ENCODE peak calls at places on chromosomes 7 and 10, in six cellular contexts. R is ureter, X is HTR-8/SVneo, E is RCC 7860, S is mucosa of gallbladder, Q is frontal cortex. U is an unnamed sample.

GRCh38 chr7:68203246-68203645 is 1206.6 kb downstream of the TYW1 start:
- DNase-seq in Q (no peak), X (no peak), E (no peak), S (no peak), R (no peak), U (no peak)

GRCh38 chr7:100003711-100004661 is 11.4 kb upstream of the ZKSCAN1 start:
- DNase-seq in E (no peak), S (peak), X (no peak), Q (peak), R (no peak), U (peak)

GRCh38 chr10:49791100-49791499 is 29.0 kb upstream of the OGDHL start:
- DNase-seq in Q (no peak), X (no peak), R (no peak), S (no peak), E (no peak), U (no peak)

GRCh38 chr7:2808891-2809660 is 35.0 kb downstream of the GNA12 start:
- DNase-seq in E (no peak), Q (no peak), X (no peak), S (no peak), R (no peak), U (no peak)

GRCh38 chr7:112131016-112131415 is 75.2 kb downstream of the DOCK4 start:
- DNase-seq in Q (no peak), S (no peak), X (no peak), E (no peak), R (no peak), U (no peak)

GRCh38 chr7:35753761-35754603 is 46.9 kb upstream of the SEPTIN7 start:
- DNase-seq in X (no peak), S (peak), E (no peak), R (peak), Q (no peak), U (no peak)

GRCh38 chr7:52920977-52921376 is 114.5 kb upstream of the POM121L12 start:
- DNase-seq in E (no peak), S (no peak), X (no peak), Q (no peak), R (no peak), U (no peak)

GRCh38 chr7:50588937-50589336 is 23.7 kb upstream of the DDC start:
- DNase-seq in E (no peak), S (no peak), R (no peak), X (no peak), Q (no peak), U (no peak)

GRCh38 chr10:103746598-103746997 is 108.8 kb downstream of the SH3PXD2A start:
- DNase-seq in S (no peak), X (no peak), R (no peak), Q (no peak), E (no peak), U (no peak)

GRCh38 chr10:70923696-70924095 is 35.3 kb upstream of the PCBD1 start:
- DNase-seq in Q (no peak), S (no peak), X (no peak), R (no peak), E (no peak), U (no peak)

GRCh38 chr10:86671985-86672710 is 3.8 kb downstream of the LDB3 start:
- DNase-seq in S (no peak), R (peak), Q (no peak), E (no peak), X (no peak), U (no peak)

GRCh38 chr10:84294766-84295447 is 33.5 kb upstream of the CCSER2 start:
- DNase-seq in Q (no peak), E (no peak), X (no peak), S (no peak), R (no peak), U (no peak)

GRCh38 chr10:86850481-86850880 is 94.1 kb downstream of the BMPR1A start:
- DNase-seq in E (no peak), R (no peak), S (no peak), Q (no peak), X (no peak), U (no peak)

GRCh38 chr7:25598765-25599164 is 370.5 kb upstream of the NPVF start:
- DNase-seq in R (no peak), E (no peak), S (no peak), X (no peak), Q (no peak), U (no peak)

GRCh38 chr7:114087674-114088539 is 169.1 kb upstream of the PPP1R3A start:
- DNase-seq in S (no peak), X (no peak), Q (no peak), E (no peak), R (no peak), U (peak)

GRCh38 chr7:25014735-25015134 is 34.8 kb upstream of the OSBPL3 start:
- DNase-seq in X (no peak), S (no peak), E (no peak), R (no peak), Q (no peak), U (no peak)

GRCh38 chr7:137462847-137463246 is 119.3 kb upstream of the PTN start:
- DNase-seq in X (no peak), S (no peak), E (no peak), R (no peak), Q (no peak), U (no peak)

GRCh38 chr7:69708857-69709256 is 110.6 kb downstream of the AUTS2 start:
- DNase-seq in Q (peak), S (no peak), X (peak), E (no peak), R (no peak), U (no peak)

GRCh38 chr7:117219485-117219884 is 103.4 kb downstream of the WNT2 start:
- DNase-seq in S (no peak), Q (no peak), E (no peak), X (no peak), R (no peak), U (no peak)

GRCh38 chr10:50807851-50808776 is 68.4 kb downstream of the ASAH2B start:
- DNase-seq in R (no peak), X (no peak), Q (no peak), E (no peak), S (peak), U (no peak)

GRCh38 chr7:155756322-155756721 is 55.9 kb downstream of the SHH start:
- DNase-seq in Q (no peak), X (no peak), E (no peak), S (no peak), R (no peak), U (no peak)

GRCh38 chr10:7383442-7383841 is 27.4 kb downstream of the SFMBT2 start:
- DNase-seq in X (no peak), Q (no peak), R (no peak), S (no peak), E (no peak), U (no peak)

GRCh38 chr10:97843296-97843671 is 6.4 kb upstream of the GOLGA7B start:
- DNase-seq in S (no peak), X (no peak), E (peak), R (no peak), Q (no peak), U (no peak)

GRCh38 chr10:102412293-102412692 is 6.3 kb downstream of the PSD start:
- DNase-seq in E (no peak), Q (no peak), S (no peak), X (no peak), R (no peak), U (no peak)

GRCh38 chr10:103475437-103475836 is 3.6 kb downstream of the CALHM3 start:
- DNase-seq in X (no peak), E (no peak), S (no peak), R (no peak), Q (no peak), U (no peak)

GRCh38 chr7:36961097-36961496 is 236.8 kb upstream of the AOAH start:
- DNase-seq in E (no peak), X (no peak), S (no peak), Q (no peak), R (no peak), U (no peak)

GRCh38 chr10:7084255-7085005 is 326.4 kb downstream of the SFMBT2 start:
- DNase-seq in R (no peak), Q (no peak), X (no peak), S (no peak), E (no peak), U (no peak)

GRCh38 chr10:131150126-131150525 is 161.4 kb downstream of the TCERG1L start:
- DNase-seq in Q (no peak), E (no peak), S (no peak), R (no peak), X (no peak), U (no peak)